ENCODE peak calls at places on chromosomes 7 and 10, in nine cellular contexts. Z is IMR-90, M is suprapubic skin, A is ovary, R is esophagus squamous epithelium, O is heart left ventricle, C is PC-9, H is heart right ventricle, J is neuronal stem cell. D is an unnamed sample. For H3K4me1 and H3K36me3, the result is how much of the 10 kb centered on the place peaks cover.

GRCh38 chr7:96040250-96040772 is 268.0 kb downstream of the DYNC1I1 start:
- DNase-seq in M (no peak), O (no peak), J (no peak), R (no peak), C (no peak), Z (no peak), A (no peak), H (no peak), D (no peak)

GRCh38 chr10:91352760-91353159 is 57.4 kb upstream of the HECTD2 start:
- DNase-seq in H (no peak), J (no peak), R (no peak), M (no peak), C (no peak), A (no peak), O (no peak), Z (peak), D (no peak)

GRCh38 chr10:77351386-77351785 is 286.2 kb downstream of the KCNMA1 start:
- DNase-seq in O (no peak), C (no peak), A (no peak), M (no peak), Z (peak), R (no peak), J (no peak), H (no peak), D (no peak)

GRCh38 chr10:44193156-44193555 is 191.7 kb downstream of the CXCL12 start:
- DNase-seq in M (no peak), C (no peak), J (no peak), Z (no peak), O (no peak), A (no peak), R (no peak), H (no peak), D (no peak)

GRCh38 chr10:3652886-3653285 is 132.1 kb downstream of the KLF6 start:
- DNase-seq in J (no peak), R (no peak), C (no peak), Z (peak), O (no peak), H (no peak), M (no peak), A (no peak), D (no peak)

GRCh38 chr10:25024528-25024927 is 8.1 kb downstream of the THNSL1 start:
- DNase-seq in A (no peak), J (no peak), Z (no peak), O (no peak), H (no peak), R (no peak), M (no peak), C (no peak), D (no peak)

GRCh38 chr10:62916157-62916603 is 100.0 kb upstream of the EGR2 start:
- DNase-seq in C (no peak), R (no peak), A (no peak), J (no peak), Z (peak), M (no peak), H (no peak), O (no peak), D (no peak)

GRCh38 chr10:92074126-92074887 is 150.7 kb downstream of the BTAF1 start:
- DNase-seq in O (no peak), H (no peak), R (no peak), C (no peak), Z (peak), M (no peak), J (no peak), A (no peak), D (no peak)

GRCh38 chr10:79070611-79071534 is 2.1 kb downstream of the ZMIZ1 start:
- DNase-seq in H (peak), R (peak), M (peak), J (peak), Z (peak), C (peak), O (peak), A (peak), D (peak)

GRCh38 chr7:110356438-110356837 is 734.5 kb upstream of the LRRN3 start:
- DNase-seq in R (no peak), M (no peak), J (no peak), Z (no peak), O (no peak), C (no peak), H (no peak), A (no peak), D (no peak)

GRCh38 chr10:117218654-117219053 is 21.4 kb downstream of the KCNK18 start:
- DNase-seq in Z (no peak), O (no peak), M (no peak), R (no peak), H (no peak), J (no peak), C (no peak), A (no peak), D (no peak)

GRCh38 chr7:81768951-81769778 is 682 bp downstream of the HGF start:
- DNase-seq in M (no peak), A (no peak), C (no peak), H (no peak), O (no peak), Z (peak), J (no peak), R (no peak), D (no peak)

GRCh38 chr10:114719311-114719710 is 61.2 kb upstream of the ABLIM1 start:
- DNase-seq in Z (no peak), R (no peak), C (no peak), O (peak), M (no peak), A (no peak), H (peak), J (no peak), D (no peak)

GRCh38 chr10:61900829-61901783 is at the start of gene ARID5B:
- DNase-seq in M (no peak), O (peak), C (peak), A (peak), H (peak), J (peak), Z (peak), R (no peak), D (peak)

GRCh38 chr10:55500931-55501559 is 700.0 kb upstream of the PCDH15 start:
- DNase-seq in M (no peak), A (no peak), H (peak), R (no peak), O (no peak), J (peak), C (peak), Z (no peak), D (peak)

GRCh38 chr10:91511549-91512330 is 101.6 kb downstream of the HECTD2 start:
- DNase-seq in A (no peak), M (no peak), H (no peak), C (no peak), Z (peak), J (no peak), R (no peak), O (no peak), D (no peak)

GRCh38 chr10:77863446-77863845 is 63.1 kb downstream of the DLG5 start:
- DNase-seq in A (no peak), H (no peak), O (no peak), R (no peak), J (no peak), C (no peak), Z (no peak), M (no peak), D (no peak)

GRCh38 chr10:121696854-121697253 is 98.6 kb upstream of the FGFR2 start:
- DNase-seq in A (no peak), M (no peak), Z (no peak), O (no peak), C (no peak), H (no peak), R (no peak), J (no peak), D (peak)

GRCh38 chr10:128095023-128095752 is 31.0 kb downstream of the MKI67 start:
- DNase-seq in J (no peak), Z (no peak), R (no peak), A (no peak), C (no peak), H (no peak), O (no peak), M (no peak), D (peak)

GRCh38 chr7:73833251-73833919 is 2.6 kb downstream of the CLDN4 start:
- DNase-seq in R (no peak), O (no peak), H (no peak), C (peak), J (no peak), M (no peak), Z (no peak), A (no peak), D (peak)

GRCh38 chr10:69239816-69240434 is 19.8 kb downstream of the HKDC1 start:
- DNase-seq in C (no peak), H (no peak), R (no peak), M (no peak), A (no peak), J (no peak), O (no peak), Z (no peak), D (no peak)

GRCh38 chr10:130045091-130045652 is 65.5 kb downstream of the C10orf143 start:
- DNase-seq in O (no peak), R (no peak), A (no peak), C (no peak), Z (no peak), H (no peak), M (no peak), J (no peak), D (no peak)

GRCh38 chr7:157041514-157042277 is 31.2 kb upstream of the MNX1 start:
- DNase-seq in C (no peak), J (no peak), A (no peak), M (peak), O (no peak), H (no peak), R (no peak), Z (no peak), D (no peak)

GRCh38 chr7:55432937-55433784 is 68.0 kb downstream of the LANCL2 start:
- DNase-seq in J (no peak), O (no peak), R (no peak), Z (peak), A (no peak), M (no peak), C (peak), H (no peak), D (peak)

GRCh38 chr7:106572394-106573124 is 88.4 kb downstream of the CCDC71L start:
- DNase-seq in O (no peak), J (no peak), A (no peak), M (no peak), C (no peak), Z (no peak), R (no peak), H (no peak), D (no peak)

GRCh38 chr10:12782537-12782936 is 219.0 kb downstream of the CCDC3 start:
- DNase-seq in M (no peak), C (peak), O (peak), Z (peak), A (peak), H (peak), R (no peak), J (peak), D (peak)

GRCh38 chr7:34011711-34012110 is 106.4 kb downstream of the BMPER start:
- DNase-seq in M (no peak), C (no peak), J (no peak), Z (no peak), O (no peak), R (no peak), H (no peak), A (no peak), D (no peak)

GRCh38 chr7:51034531-51035264 is 252.0 kb upstream of the GRB10 start:
- DNase-seq in O (no peak), M (no peak), Z (peak), C (peak), R (no peak), J (no peak), A (no peak), H (no peak), D (no peak)

GRCh38 chr7:91098566-91098965 is 165.7 kb upstream of the FZD1 start:
- DNase-seq in A (no peak), C (no peak), O (no peak), Z (peak), H (no peak), R (no peak), J (no peak), M (no peak), D (no peak)

DNA sequence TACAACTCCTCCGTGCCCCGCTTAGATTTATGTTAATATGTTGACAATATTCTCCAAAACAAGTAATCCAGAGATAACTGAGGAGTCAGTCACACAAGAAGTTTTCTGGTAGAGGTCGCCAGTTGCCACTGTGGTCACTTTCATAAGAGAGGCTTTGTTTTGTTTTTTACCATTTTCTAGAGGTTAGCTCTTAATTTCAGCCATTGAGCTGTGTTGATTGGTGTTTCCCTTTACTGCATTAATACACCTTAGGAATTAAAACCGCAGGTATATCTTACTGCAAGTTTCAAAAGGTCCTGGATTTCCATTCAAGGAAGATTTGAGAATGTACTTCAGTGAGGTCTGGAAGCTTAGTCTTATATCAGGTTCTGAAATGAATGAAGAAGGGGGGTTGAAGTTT is 3.5 kb downstream of the BMI1 start:
- DNase-seq in A (no peak), H (no peak), O (no peak), C (no peak), M (no peak), J (no peak), R (no peak), Z (no peak), D (no peak)
- H3K4me1 ChIP-seq in A (under half), H (under half), O (under half), C (under half), M (under half), J (under half), R (under half), Z (under half), D (under half)

GRCh38 chr10:71820966-71821365 is 30.1 kb downstream of the PSAP start:
- DNase-seq in M (no peak), H (no peak), O (no peak), Z (no peak), J (no peak), C (no peak), R (no peak), A (no peak), D (no peak)

GRCh38 chr10:71819985-71820384 is 31.1 kb downstream of the PSAP start:
- DNase-seq in H (no peak), M (no peak), A (no peak), R (no peak), O (no peak), Z (no peak), C (no peak), J (no peak), D (no peak)

GRCh38 chr10:71821909-71822763 is 28.9 kb downstream of the PSAP start:
- DNase-seq in M (no peak), R (no peak), H (no peak), Z (peak), C (no peak), J (no peak), O (no peak), A (no peak), D (no peak)

GRCh38 chr10:71825217-71825616 is 25.8 kb downstream of the PSAP start:
- DNase-seq in C (no peak), M (no peak), R (no peak), Z (no peak), A (no peak), H (no peak), O (no peak), J (no peak), D (no peak)

GRCh38 chr10:71823356-71823755 is 27.7 kb downstream of the PSAP start:
- DNase-seq in J (no peak), M (no peak), H (no peak), C (no peak), Z (no peak), O (no peak), A (no peak), R (no peak), D (no peak)
- H3K36me3 ChIP-seq in J (half or more), M (half or more), H (under half), C (half or more), Z (half or more), O (half or more), A (under half), R (half or more), D (under half)

DNA sequence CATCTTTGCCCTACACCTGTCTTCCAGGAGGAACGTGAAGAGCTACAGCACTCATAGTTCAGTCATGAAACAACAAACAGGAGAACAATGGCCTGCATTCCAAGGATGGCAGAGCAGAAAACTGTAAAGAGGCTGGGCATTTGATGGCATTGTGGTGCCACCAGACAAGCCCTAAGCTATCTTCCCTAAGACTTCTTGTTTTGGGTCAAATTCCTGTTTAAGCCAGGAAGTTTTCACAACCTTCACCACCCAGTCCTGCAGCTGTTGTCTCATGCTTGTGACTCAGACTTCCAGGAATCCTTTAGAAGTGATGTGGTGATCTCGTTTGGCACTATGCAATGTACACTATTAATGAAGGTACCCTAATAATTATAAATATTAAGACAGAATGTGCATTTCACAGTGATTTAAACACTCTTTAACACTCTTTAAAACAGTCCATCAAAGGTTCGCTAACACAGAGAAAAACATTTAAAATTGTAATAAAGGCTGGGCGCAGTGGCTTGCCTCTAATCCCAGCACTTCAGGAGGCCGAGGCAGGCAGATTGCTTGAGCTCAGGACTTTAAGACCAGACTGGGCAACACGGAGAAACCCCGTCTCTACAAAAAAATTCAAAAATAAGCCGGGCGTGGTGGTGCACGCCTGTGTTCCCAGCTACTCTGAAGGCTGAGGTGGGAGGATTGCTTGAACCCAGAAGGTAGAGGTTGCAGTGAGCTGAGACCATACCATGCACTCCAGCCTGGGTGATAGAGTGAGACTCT is 2.7 kb upstream of the HERPUD2 start:
- DNase-seq in A (no peak), M (no peak), J (no peak), H (no peak), Z (peak), C (peak), R (no peak), O (no peak), D (no peak)
- H3K4me3 ChIP-seq in A (no peak), M (no peak), J (no peak), H (no peak), Z (no peak), C (no peak), R (no peak), O (no peak), D (no peak)

DNA sequence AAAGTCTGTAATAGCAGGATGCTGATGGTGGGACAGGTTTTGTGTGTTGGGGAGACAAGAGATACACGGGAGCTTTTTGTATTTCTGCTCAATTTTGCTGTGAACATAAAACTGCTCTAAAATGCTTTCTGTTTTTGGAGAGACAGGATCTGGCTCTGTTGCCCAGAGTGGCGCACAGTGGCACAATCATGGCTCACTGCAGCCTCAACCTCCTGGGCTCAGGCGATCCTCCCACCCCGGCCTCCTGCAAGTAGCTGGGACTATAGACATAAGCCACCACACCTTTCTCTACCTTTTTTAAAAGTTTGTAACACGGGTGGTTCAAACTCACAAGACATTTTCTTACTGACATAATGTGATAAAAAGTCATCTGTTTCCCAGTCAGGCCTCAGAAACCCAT is 14.3 kb downstream of the CREB3L2 start:
- DNase-seq in R (no peak), J (no peak), Z (no peak), O (no peak), A (no peak), M (no peak), C (no peak), H (no peak), D (no peak)
- H3K4me1 ChIP-seq in R (under half), J (under half), Z (under half), O (half or more), A (under half), M (half or more), C (under half), H (half or more), D (half or more)

DNA sequence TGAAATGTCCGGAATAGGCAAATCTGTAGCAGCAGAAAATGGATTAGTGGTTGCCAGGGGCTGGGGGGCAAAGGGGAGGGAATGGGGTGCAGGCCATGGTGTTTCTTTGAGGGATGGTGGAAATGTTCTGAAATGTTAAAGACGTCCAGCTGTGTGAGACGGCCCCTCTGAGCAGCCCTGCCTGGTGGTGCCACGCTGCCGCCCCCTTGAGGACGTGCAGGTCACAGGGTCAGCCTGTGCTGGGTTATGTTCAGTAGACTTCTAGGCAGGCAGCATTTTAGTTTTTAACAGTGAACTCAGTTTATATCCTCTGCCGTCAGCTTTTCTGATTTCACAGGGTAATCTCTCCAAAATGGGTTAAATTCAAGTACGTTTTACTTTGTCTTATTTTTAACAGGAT is 9.4 kb downstream of the NUB1 start:
- DNase-seq in C (no peak), O (no peak), J (no peak), R (no peak), A (no peak), H (no peak), Z (no peak), M (no peak), D (peak)
- H3K36me3 ChIP-seq in C (under half), O (half or more), J (under half), R (under half), A (under half), H (under half), Z (half or more), M (half or more), D (under half)